ENCODE peak calls at places on chromosomes 13 and 19, in eight cellular contexts. One of them, this sample, is unnamed.

GRCh38 chr13:72290962-72291681 is 424.1 kb upstream of the DACH1 start:
- DNase-seq in uterus: no peak
- DNase-seq in IMR-90: no peak
- DNase-seq in transverse colon: no peak
- DNase-seq in spleen: no peak
- DNase-seq in H1: peak
- DNase-seq in ovary: no peak
- DNase-seq in NB4: peak
- DNase-seq in this sample: peak

GRCh38 chr19:17766543-17767131 is 15.4 kb downstream of the FCHO1 start:
- DNase-seq in ovary: peak
- DNase-seq in spleen: peak
- DNase-seq in NB4: no peak
- DNase-seq in IMR-90: peak
- DNase-seq in transverse colon: peak
- DNase-seq in uterus: peak
- DNase-seq in H1: peak
- DNase-seq in this sample: peak

GRCh38 chr13:21001471-21001870 is 59.9 kb downstream of the LATS2 start:
- DNase-seq in NB4: no peak
- DNase-seq in ovary: no peak
- DNase-seq in H1: no peak
- DNase-seq in transverse colon: no peak
- DNase-seq in IMR-90: no peak
- DNase-seq in uterus: no peak
- DNase-seq in spleen: no peak
- DNase-seq in this sample: no peak

GRCh38 chr13:98285317-98285716 is 108.2 kb upstream of the RNF113B start:
- DNase-seq in H1: no peak
- DNase-seq in uterus: no peak
- DNase-seq in IMR-90: peak
- DNase-seq in spleen: no peak
- DNase-seq in NB4: no peak
- DNase-seq in ovary: no peak
- DNase-seq in transverse colon: no peak
- DNase-seq in this sample: no peak

GRCh38 chr13:75906315-75906714 is 270.2 kb downstream of the LMO7 start:
- DNase-seq in spleen: no peak
- DNase-seq in ovary: no peak
- DNase-seq in uterus: no peak
- DNase-seq in H1: no peak
- DNase-seq in IMR-90: no peak
- DNase-seq in NB4: no peak
- DNase-seq in transverse colon: no peak
- DNase-seq in this sample: no peak

GRCh38 chr19:14434157-14434501 is 1.0 kb downstream of the PKN1 start:
- DNase-seq in uterus: peak
- DNase-seq in transverse colon: no peak
- DNase-seq in H1: no peak
- DNase-seq in spleen: peak
- DNase-seq in IMR-90: no peak
- DNase-seq in ovary: no peak
- DNase-seq in NB4: no peak
- DNase-seq in this sample: no peak

GRCh38 chr13:80665792-80666333 is 324.9 kb upstream of the SPRY2 start:
- DNase-seq in uterus: no peak
- DNase-seq in IMR-90: no peak
- DNase-seq in transverse colon: no peak
- DNase-seq in NB4: no peak
- DNase-seq in H1: no peak
- DNase-seq in ovary: no peak
- DNase-seq in spleen: no peak
- DNase-seq in this sample: no peak

GRCh38 chr19:50818859-50819472 is 4.6 kb downstream of the KLK1 start:
- DNase-seq in spleen: no peak
- DNase-seq in NB4: no peak
- DNase-seq in uterus: no peak
- DNase-seq in ovary: no peak
- DNase-seq in H1: no peak
- DNase-seq in IMR-90: no peak
- DNase-seq in transverse colon: no peak
- DNase-seq in this sample: no peak

GRCh38 chr19:48858984-48859710 is 9.3 kb downstream of the PLEKHA4 start:
- DNase-seq in NB4: peak
- DNase-seq in H1: no peak
- DNase-seq in transverse colon: peak
- DNase-seq in uterus: no peak
- DNase-seq in ovary: no peak
- DNase-seq in spleen: peak
- DNase-seq in IMR-90: no peak
- DNase-seq in this sample: no peak

GRCh38 chr13:75372517-75372916 is 109.5 kb downstream of the TBC1D4 start:
- DNase-seq in NB4: peak
- DNase-seq in H1: no peak
- DNase-seq in transverse colon: no peak
- DNase-seq in IMR-90: peak
- DNase-seq in uterus: no peak
- DNase-seq in ovary: no peak
- DNase-seq in spleen: no peak
- DNase-seq in this sample: no peak

GRCh38 chr19:32767951-32768679 is 48.5 kb downstream of the TDRD12 start:
- DNase-seq in H1: no peak
- DNase-seq in uterus: no peak
- DNase-seq in spleen: no peak
- DNase-seq in transverse colon: no peak
- DNase-seq in ovary: no peak
- DNase-seq in IMR-90: no peak
- DNase-seq in NB4: no peak
- DNase-seq in this sample: no peak

GRCh38 chr13:77222000-77222690 is 104.7 kb downstream of the MYCBP2 start:
- DNase-seq in transverse colon: no peak
- DNase-seq in NB4: no peak
- DNase-seq in spleen: no peak
- DNase-seq in uterus: no peak
- DNase-seq in IMR-90: no peak
- DNase-seq in H1: no peak
- DNase-seq in ovary: no peak
- DNase-seq in this sample: no peak

GRCh38 chr13:98301721-98302120 is 124.7 kb upstream of the RNF113B start:
- DNase-seq in transverse colon: no peak
- DNase-seq in ovary: no peak
- DNase-seq in H1: no peak
- DNase-seq in uterus: no peak
- DNase-seq in IMR-90: peak
- DNase-seq in NB4: no peak
- DNase-seq in spleen: no peak
- DNase-seq in this sample: no peak

GRCh38 chr13:74047925-74048324 is 86.3 kb downstream of the KLF12 start:
- DNase-seq in spleen: no peak
- DNase-seq in transverse colon: peak
- DNase-seq in IMR-90: no peak
- DNase-seq in NB4: no peak
- DNase-seq in ovary: no peak
- DNase-seq in H1: no peak
- DNase-seq in uterus: no peak
- DNase-seq in this sample: no peak

GRCh38 chr13:39777527-39778061 is 122.1 kb downstream of the COG6 start:
- DNase-seq in uterus: no peak
- DNase-seq in IMR-90: peak
- DNase-seq in NB4: peak
- DNase-seq in transverse colon: no peak
- DNase-seq in ovary: no peak
- DNase-seq in H1: no peak
- DNase-seq in spleen: no peak
- DNase-seq in this sample: peak

GRCh38 chr13:39776439-39776838 is 121.0 kb downstream of the COG6 start:
- DNase-seq in transverse colon: no peak
- DNase-seq in IMR-90: peak
- DNase-seq in H1: no peak
- DNase-seq in spleen: no peak
- DNase-seq in NB4: no peak
- DNase-seq in ovary: no peak
- DNase-seq in uterus: no peak
- DNase-seq in this sample: no peak

GRCh38 chr13:39770514-39770913 is 115.1 kb downstream of the COG6 start:
- DNase-seq in IMR-90: no peak
- DNase-seq in NB4: no peak
- DNase-seq in uterus: no peak
- DNase-seq in H1: no peak
- DNase-seq in ovary: no peak
- DNase-seq in spleen: no peak
- DNase-seq in transverse colon: no peak
- DNase-seq in this sample: no peak

GRCh38 chr13:39777021-39777420 is 121.6 kb downstream of the COG6 start:
- DNase-seq in ovary: no peak
- DNase-seq in transverse colon: no peak
- DNase-seq in NB4: no peak
- DNase-seq in spleen: no peak
- DNase-seq in H1: no peak
- DNase-seq in uterus: no peak
- DNase-seq in IMR-90: no peak
- DNase-seq in this sample: no peak

GRCh38 chr13:39773833-39774232 is 118.4 kb downstream of the COG6 start:
- DNase-seq in H1: no peak
- DNase-seq in IMR-90: peak
- DNase-seq in ovary: no peak
- DNase-seq in transverse colon: no peak
- DNase-seq in spleen: no peak
- DNase-seq in NB4: no peak
- DNase-seq in uterus: no peak
- DNase-seq in this sample: no peak
- TF ChIP-seq POLR2A in H1: no peak
- TF ChIP-seq POLR2A in IMR-90: no peak
- TF ChIP-seq POLR2A in ovary: no peak
- TF ChIP-seq POLR2A in transverse colon: no peak
- TF ChIP-seq POLR2A in spleen: no peak
- TF ChIP-seq POLR2A in NB4: no peak
- TF ChIP-seq POLR2A in uterus: no peak
- TF ChIP-seq POLR2A in this sample: no peak

GRCh38 chr13:79480954-79481684 is at the start of gene NDFIP2:
- DNase-seq in transverse colon: peak
- DNase-seq in H1: peak
- DNase-seq in IMR-90: peak
- DNase-seq in uterus: peak
- DNase-seq in ovary: peak
- DNase-seq in NB4: peak
- DNase-seq in spleen: peak
- DNase-seq in this sample: peak
- TF ChIP-seq POLR2A in transverse colon: peak
- TF ChIP-seq POLR2A in H1: peak
- TF ChIP-seq POLR2A in IMR-90: peak
- TF ChIP-seq POLR2A in uterus: peak
- TF ChIP-seq POLR2A in ovary: peak
- TF ChIP-seq POLR2A in NB4: peak
- TF ChIP-seq POLR2A in spleen: no peak
- TF ChIP-seq POLR2A in this sample: peak

GRCh38 chr19:3248728-3249315 is 24.4 kb downstream of the CELF5 start:
- DNase-seq in NB4: no peak
- DNase-seq in ovary: no peak
- DNase-seq in H1: no peak
- DNase-seq in IMR-90: no peak
- DNase-seq in transverse colon: no peak
- DNase-seq in uterus: no peak
- DNase-seq in spleen: no peak
- DNase-seq in this sample: no peak
- TF ChIP-seq POLR2A in NB4: no peak
- TF ChIP-seq POLR2A in ovary: no peak
- TF ChIP-seq POLR2A in H1: no peak
- TF ChIP-seq POLR2A in IMR-90: no peak
- TF ChIP-seq POLR2A in transverse colon: no peak
- TF ChIP-seq POLR2A in uterus: no peak
- TF ChIP-seq POLR2A in spleen: no peak
- TF ChIP-seq POLR2A in this sample: no peak

GRCh38 chr19:11373885-11374448 is 499 bp upstream of the SWSAP1 start:
- DNase-seq in H1: no peak
- DNase-seq in transverse colon: no peak
- DNase-seq in uterus: no peak
- DNase-seq in NB4: peak
- DNase-seq in IMR-90: no peak
- DNase-seq in ovary: no peak
- DNase-seq in spleen: no peak
- DNase-seq in this sample: no peak

GRCh38 chr19:11377237-11377636 is 2.8 kb downstream of the SWSAP1 start:
- DNase-seq in H1: no peak
- DNase-seq in IMR-90: peak
- DNase-seq in spleen: no peak
- DNase-seq in uterus: peak
- DNase-seq in NB4: peak
- DNase-seq in transverse colon: peak
- DNase-seq in ovary: no peak
- DNase-seq in this sample: no peak

GRCh38 chr19:11374449-11375142 is at the start of gene SWSAP1:
- DNase-seq in uterus: peak
- DNase-seq in H1: peak
- DNase-seq in NB4: peak
- DNase-seq in IMR-90: peak
- DNase-seq in ovary: peak
- DNase-seq in spleen: peak
- DNase-seq in transverse colon: peak
- DNase-seq in this sample: peak

GRCh38 chr19:11373166-11373884 is 1.1 kb upstream of the SWSAP1 start:
- DNase-seq in uterus: no peak
- DNase-seq in H1: no peak
- DNase-seq in spleen: no peak
- DNase-seq in transverse colon: no peak
- DNase-seq in IMR-90: no peak
- DNase-seq in ovary: no peak
- DNase-seq in NB4: peak
- DNase-seq in this sample: no peak

DNA sequence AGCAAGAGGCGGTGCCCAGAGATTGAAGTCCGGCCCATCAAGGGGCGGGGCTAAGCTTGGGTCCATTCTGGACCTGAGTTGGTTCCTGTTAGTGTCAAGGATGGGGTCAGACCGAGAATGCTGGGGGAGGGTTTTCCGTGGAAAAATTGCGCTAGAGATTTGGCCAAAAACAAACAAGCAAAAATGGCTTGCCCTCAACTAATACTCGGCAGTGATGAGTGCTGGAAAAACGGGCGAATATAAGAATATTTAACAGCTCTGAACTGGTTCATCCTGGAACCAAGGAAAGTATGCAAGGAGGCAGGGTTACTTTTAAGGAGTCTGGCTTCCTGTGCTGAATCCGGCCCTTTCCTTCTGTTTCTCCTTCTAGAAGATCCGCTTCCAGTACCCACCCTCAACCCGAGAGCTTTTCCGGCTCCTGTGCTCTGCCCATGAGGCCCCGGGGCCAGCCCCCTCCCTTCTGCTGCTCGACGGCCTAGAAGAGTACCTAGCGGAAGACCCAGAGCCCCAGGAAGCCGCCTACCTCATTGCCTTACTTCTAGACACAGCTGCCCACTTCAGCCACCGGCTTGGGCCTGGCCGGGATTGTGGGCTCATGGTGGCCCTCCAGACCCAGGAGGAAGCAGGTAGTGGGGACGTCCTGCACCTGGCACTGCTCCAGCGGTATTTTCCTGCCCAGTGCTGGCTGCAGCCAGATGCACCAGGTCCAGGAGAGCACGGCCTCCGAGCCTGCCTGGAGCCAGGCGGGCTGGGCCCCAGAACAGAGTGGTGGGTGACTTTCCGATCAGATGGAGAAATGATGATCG is 880 bp downstream of the SWSAP1 start:
- DNase-seq in ovary: peak
- DNase-seq in H1: no peak
- DNase-seq in uterus: peak
- DNase-seq in transverse colon: peak
- DNase-seq in NB4: peak
- DNase-seq in IMR-90: no peak
- DNase-seq in spleen: peak
- DNase-seq in this sample: no peak
- TF ChIP-seq POLR2A in ovary: peak
- TF ChIP-seq POLR2A in H1: no peak
- TF ChIP-seq POLR2A in uterus: peak
- TF ChIP-seq POLR2A in transverse colon: peak
- TF ChIP-seq POLR2A in NB4: peak
- TF ChIP-seq POLR2A in IMR-90: no peak
- TF ChIP-seq POLR2A in spleen: no peak
- TF ChIP-seq POLR2A in this sample: no peak

This sample was measured in H54.